ENCODE peak calls at places on chromosomes 12 and 14, in nine cellular contexts. One of them, this sample, is unnamed. For H3K36me3 and H3K4me1, the result is how much of the 10 kb centered on the place peaks cover.

GRCh38 chr14:71582705-71583104 is 349.5 kb upstream of the RGS6 start:
- DNase-seq in ovary: no peak
- DNase-seq in IMR-90: peak
- DNase-seq in adipocyte: peak
- DNase-seq in endodermal cell: no peak
- DNase-seq in mesenchymal stem cell: peak
- DNase-seq in neuronal stem cell: no peak
- DNase-seq in hepatocyte: no peak
- DNase-seq in PC-3: no peak
- DNase-seq in this sample: no peak

GRCh38 chr14:100213956-100214767 is 24.8 kb upstream of the YY1 start:
- DNase-seq in ovary: peak
- DNase-seq in IMR-90: peak
- DNase-seq in adipocyte: peak
- DNase-seq in endodermal cell: peak
- DNase-seq in mesenchymal stem cell: peak
- DNase-seq in neuronal stem cell: peak
- DNase-seq in hepatocyte: peak
- DNase-seq in PC-3: peak
- DNase-seq in this sample: peak

GRCh38 chr12:99810718-99811593 is 163.4 kb downstream of the GARIN6 start:
- DNase-seq in ovary: no peak
- DNase-seq in IMR-90: peak
- DNase-seq in adipocyte: peak
- DNase-seq in endodermal cell: no peak
- DNase-seq in mesenchymal stem cell: peak
- DNase-seq in neuronal stem cell: no peak
- DNase-seq in hepatocyte: peak
- DNase-seq in PC-3: peak
- DNase-seq in this sample: no peak

GRCh38 chr12:75844985-75845384 is 186.6 kb downstream of the PHLDA1 start:
- DNase-seq in ovary: no peak
- DNase-seq in IMR-90: no peak
- DNase-seq in adipocyte: no peak
- DNase-seq in endodermal cell: no peak
- DNase-seq in mesenchymal stem cell: no peak
- DNase-seq in neuronal stem cell: no peak
- DNase-seq in hepatocyte: no peak
- DNase-seq in PC-3: no peak
- DNase-seq in this sample: no peak

GRCh38 chr12:113684908-113685512 is 213.3 kb upstream of the LHX5 start:
- DNase-seq in ovary: no peak
- DNase-seq in IMR-90: no peak
- DNase-seq in adipocyte: no peak
- DNase-seq in endodermal cell: peak
- DNase-seq in mesenchymal stem cell: no peak
- DNase-seq in neuronal stem cell: no peak
- DNase-seq in hepatocyte: no peak
- DNase-seq in PC-3: no peak
- DNase-seq in this sample: no peak

GRCh38 chr12:92340441-92341332 is 195.0 kb upstream of the BTG1 start:
- DNase-seq in ovary: no peak
- DNase-seq in IMR-90: no peak
- DNase-seq in adipocyte: peak
- DNase-seq in endodermal cell: no peak
- DNase-seq in mesenchymal stem cell: peak
- DNase-seq in neuronal stem cell: no peak
- DNase-seq in hepatocyte: no peak
- DNase-seq in PC-3: no peak
- DNase-seq in this sample: no peak

GRCh38 chr12:20494803-20495202 is 126.5 kb downstream of the PDE3A start:
- DNase-seq in ovary: no peak
- DNase-seq in IMR-90: peak
- DNase-seq in adipocyte: peak
- DNase-seq in endodermal cell: no peak
- DNase-seq in mesenchymal stem cell: peak
- DNase-seq in neuronal stem cell: no peak
- DNase-seq in hepatocyte: no peak
- DNase-seq in PC-3: no peak
- DNase-seq in this sample: no peak

GRCh38 chr12:90909069-90909676 is 45.8 kb downstream of the CCER1 start:
- DNase-seq in ovary: no peak
- DNase-seq in IMR-90: peak
- DNase-seq in adipocyte: peak
- DNase-seq in endodermal cell: peak
- DNase-seq in mesenchymal stem cell: peak
- DNase-seq in neuronal stem cell: peak
- DNase-seq in hepatocyte: peak
- DNase-seq in PC-3: peak
- DNase-seq in this sample: no peak

DNA sequence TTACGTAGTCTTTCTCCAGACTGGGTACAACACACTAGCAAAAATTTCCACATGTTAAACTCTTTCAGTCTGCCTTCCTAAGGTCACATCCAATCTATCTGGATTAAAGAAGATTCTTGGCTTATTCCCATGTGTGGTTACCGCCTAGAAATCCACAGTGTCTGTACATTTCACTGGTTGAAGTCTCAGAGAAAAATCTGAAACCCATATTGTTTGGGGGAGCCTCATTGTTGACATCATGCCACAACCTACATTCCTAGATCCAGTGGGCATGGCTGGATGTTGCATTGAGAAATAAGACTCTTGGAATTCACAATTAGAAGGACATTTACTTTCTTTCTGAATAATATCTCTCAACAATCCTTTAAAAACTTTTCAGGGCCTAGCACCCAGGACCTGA is 151.4 kb downstream of the C12orf75 start:
- DNase-seq in ovary: no peak
- DNase-seq in IMR-90: no peak
- DNase-seq in adipocyte: peak
- DNase-seq in endodermal cell: no peak
- DNase-seq in mesenchymal stem cell: no peak
- DNase-seq in neuronal stem cell: no peak
- DNase-seq in hepatocyte: no peak
- DNase-seq in PC-3: no peak
- DNase-seq in this sample: no peak
- H3K36me3 ChIP-seq in ovary: under half
- H3K36me3 ChIP-seq in IMR-90: under half
- H3K36me3 ChIP-seq in adipocyte: under half
- H3K36me3 ChIP-seq in endodermal cell: under half
- H3K36me3 ChIP-seq in mesenchymal stem cell: under half
- H3K36me3 ChIP-seq in neuronal stem cell: under half
- H3K36me3 ChIP-seq in hepatocyte: under half
- H3K36me3 ChIP-seq in PC-3: under half
- H3K36me3 ChIP-seq in this sample: under half

GRCh38 chr12:56634837-56635538 is 4.9 kb upstream of the BAZ2A start:
- DNase-seq in ovary: peak
- DNase-seq in IMR-90: peak
- DNase-seq in adipocyte: peak
- DNase-seq in endodermal cell: peak
- DNase-seq in mesenchymal stem cell: peak
- DNase-seq in neuronal stem cell: no peak
- DNase-seq in hepatocyte: peak
- DNase-seq in PC-3: peak
- DNase-seq in this sample: peak

GRCh38 chr12:56636118-56636674 is 6.1 kb upstream of the BAZ2A start:
- DNase-seq in ovary: peak
- DNase-seq in IMR-90: peak
- DNase-seq in adipocyte: peak
- DNase-seq in endodermal cell: peak
- DNase-seq in mesenchymal stem cell: peak
- DNase-seq in neuronal stem cell: no peak
- DNase-seq in hepatocyte: peak
- DNase-seq in PC-3: peak
- DNase-seq in this sample: peak

GRCh38 chr12:56636675-56637540 is 6.8 kb upstream of the BAZ2A start:
- DNase-seq in ovary: peak
- DNase-seq in IMR-90: peak
- DNase-seq in adipocyte: peak
- DNase-seq in endodermal cell: peak
- DNase-seq in mesenchymal stem cell: peak
- DNase-seq in neuronal stem cell: peak
- DNase-seq in hepatocyte: peak
- DNase-seq in PC-3: peak
- DNase-seq in this sample: peak

GRCh38 chr12:56634242-56634836 is 4.2 kb upstream of the BAZ2A start:
- DNase-seq in ovary: peak
- DNase-seq in IMR-90: no peak
- DNase-seq in adipocyte: peak
- DNase-seq in endodermal cell: peak
- DNase-seq in mesenchymal stem cell: peak
- DNase-seq in neuronal stem cell: no peak
- DNase-seq in hepatocyte: peak
- DNase-seq in PC-3: peak
- DNase-seq in this sample: no peak

GRCh38 chr12:56635539-56636117 is 5.5 kb upstream of the BAZ2A start:
- DNase-seq in ovary: no peak
- DNase-seq in IMR-90: no peak
- DNase-seq in adipocyte: no peak
- DNase-seq in endodermal cell: no peak
- DNase-seq in mesenchymal stem cell: no peak
- DNase-seq in neuronal stem cell: no peak
- DNase-seq in hepatocyte: no peak
- DNase-seq in PC-3: no peak
- DNase-seq in this sample: no peak
- H3K4me1 ChIP-seq in ovary: under half
- H3K4me1 ChIP-seq in IMR-90: under half
- H3K4me1 ChIP-seq in adipocyte: under half
- H3K4me1 ChIP-seq in endodermal cell: under half
- H3K4me1 ChIP-seq in mesenchymal stem cell: under half
- H3K4me1 ChIP-seq in neuronal stem cell: under half
- H3K4me1 ChIP-seq in hepatocyte: under half
- H3K4me1 ChIP-seq in PC-3: under half
- H3K4me1 ChIP-seq in this sample: under half

GRCh38 chr12:123390415-123391093 is 6.6 kb downstream of the KMT5A start:
- DNase-seq in ovary: no peak
- DNase-seq in IMR-90: no peak
- DNase-seq in adipocyte: peak
- DNase-seq in endodermal cell: no peak
- DNase-seq in mesenchymal stem cell: peak
- DNase-seq in neuronal stem cell: no peak
- DNase-seq in hepatocyte: no peak
- DNase-seq in PC-3: no peak
- DNase-seq in this sample: no peak

GRCh38 chr12:123395236-123395635 is 11.3 kb downstream of the KMT5A start:
- DNase-seq in ovary: no peak
- DNase-seq in IMR-90: no peak
- DNase-seq in adipocyte: no peak
- DNase-seq in endodermal cell: no peak
- DNase-seq in mesenchymal stem cell: no peak
- DNase-seq in neuronal stem cell: no peak
- DNase-seq in hepatocyte: no peak
- DNase-seq in PC-3: no peak
- DNase-seq in this sample: no peak

GRCh38 chr12:123391546-123392343 is 7.8 kb downstream of the KMT5A start:
- DNase-seq in ovary: no peak
- DNase-seq in IMR-90: no peak
- DNase-seq in adipocyte: peak
- DNase-seq in endodermal cell: no peak
- DNase-seq in mesenchymal stem cell: no peak
- DNase-seq in neuronal stem cell: no peak
- DNase-seq in hepatocyte: no peak
- DNase-seq in PC-3: no peak
- DNase-seq in this sample: no peak

GRCh38 chr12:123396543-123396942 is 12.6 kb downstream of the KMT5A start:
- DNase-seq in ovary: no peak
- DNase-seq in IMR-90: no peak
- DNase-seq in adipocyte: no peak
- DNase-seq in endodermal cell: no peak
- DNase-seq in mesenchymal stem cell: no peak
- DNase-seq in neuronal stem cell: no peak
- DNase-seq in hepatocyte: no peak
- DNase-seq in PC-3: no peak
- DNase-seq in this sample: no peak

DNA sequence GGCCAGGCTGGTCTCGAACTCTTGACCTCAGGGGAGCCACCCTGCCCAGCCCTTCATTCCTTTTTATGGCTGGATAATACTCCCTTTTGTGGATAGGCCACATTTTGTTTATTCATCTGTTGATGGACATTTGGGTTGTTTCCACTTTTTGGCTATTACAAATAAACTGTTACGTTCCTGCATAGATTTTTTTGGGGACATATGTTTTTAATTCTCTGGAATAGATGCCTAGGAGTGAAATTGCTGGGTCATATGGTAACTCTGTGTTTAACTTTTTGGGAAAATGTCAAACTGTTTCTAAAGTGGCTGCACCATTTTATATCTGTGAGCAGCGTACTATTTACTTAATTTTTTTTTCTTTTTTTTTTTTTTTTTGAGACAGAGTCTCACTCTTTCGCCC is 9.8 kb downstream of the KMT5A start:
- DNase-seq in ovary: no peak
- DNase-seq in IMR-90: peak
- DNase-seq in adipocyte: peak
- DNase-seq in endodermal cell: no peak
- DNase-seq in mesenchymal stem cell: no peak
- DNase-seq in neuronal stem cell: no peak
- DNase-seq in hepatocyte: no peak
- DNase-seq in PC-3: no peak
- DNase-seq in this sample: no peak
- H3K36me3 ChIP-seq in ovary: under half
- H3K36me3 ChIP-seq in IMR-90: half or more
- H3K36me3 ChIP-seq in adipocyte: half or more
- H3K36me3 ChIP-seq in endodermal cell: half or more
- H3K36me3 ChIP-seq in mesenchymal stem cell: half or more
- H3K36me3 ChIP-seq in neuronal stem cell: under half
- H3K36me3 ChIP-seq in hepatocyte: under half
- H3K36me3 ChIP-seq in PC-3: half or more
- H3K36me3 ChIP-seq in this sample: under half

GRCh38 chr14:51657762-51658161 is 6.1 kb downstream of the FRMD6 start:
- DNase-seq in ovary: no peak
- DNase-seq in IMR-90: peak
- DNase-seq in adipocyte: no peak
- DNase-seq in endodermal cell: no peak
- DNase-seq in mesenchymal stem cell: peak
- DNase-seq in neuronal stem cell: no peak
- DNase-seq in hepatocyte: no peak
- DNase-seq in PC-3: no peak
- DNase-seq in this sample: no peak

GRCh38 chr14:51661504-51661903 is 9.8 kb downstream of the FRMD6 start:
- DNase-seq in ovary: no peak
- DNase-seq in IMR-90: peak
- DNase-seq in adipocyte: no peak
- DNase-seq in endodermal cell: no peak
- DNase-seq in mesenchymal stem cell: no peak
- DNase-seq in neuronal stem cell: no peak
- DNase-seq in hepatocyte: no peak
- DNase-seq in PC-3: no peak
- DNase-seq in this sample: no peak

GRCh38 chr14:51654549-51654879 is 2.8 kb downstream of the FRMD6 start:
- DNase-seq in ovary: no peak
- DNase-seq in IMR-90: no peak
- DNase-seq in adipocyte: peak
- DNase-seq in endodermal cell: no peak
- DNase-seq in mesenchymal stem cell: no peak
- DNase-seq in neuronal stem cell: no peak
- DNase-seq in hepatocyte: no peak
- DNase-seq in PC-3: no peak
- DNase-seq in this sample: no peak

GRCh38 chr14:51660720-51661119 is 9.0 kb downstream of the FRMD6 start:
- DNase-seq in ovary: no peak
- DNase-seq in IMR-90: no peak
- DNase-seq in adipocyte: no peak
- DNase-seq in endodermal cell: no peak
- DNase-seq in mesenchymal stem cell: no peak
- DNase-seq in neuronal stem cell: no peak
- DNase-seq in hepatocyte: no peak
- DNase-seq in PC-3: no peak
- DNase-seq in this sample: no peak

GRCh38 chr14:51658441-51659173 is 6.9 kb downstream of the FRMD6 start:
- DNase-seq in ovary: no peak
- DNase-seq in IMR-90: no peak
- DNase-seq in adipocyte: no peak
- DNase-seq in endodermal cell: no peak
- DNase-seq in mesenchymal stem cell: no peak
- DNase-seq in neuronal stem cell: no peak
- DNase-seq in hepatocyte: no peak
- DNase-seq in PC-3: no peak
- DNase-seq in this sample: no peak
- H3K4me1 ChIP-seq in ovary: under half
- H3K4me1 ChIP-seq in IMR-90: under half
- H3K4me1 ChIP-seq in adipocyte: half or more
- H3K4me1 ChIP-seq in endodermal cell: under half
- H3K4me1 ChIP-seq in mesenchymal stem cell: under half
- H3K4me1 ChIP-seq in neuronal stem cell: under half
- H3K4me1 ChIP-seq in hepatocyte: under half
- H3K4me1 ChIP-seq in PC-3: under half
- H3K4me1 ChIP-seq in this sample: under half